ENCODE peak calls at places on chromosome 1, in four cellular contexts. E is omental fat pad, B is brain microvascular endothelial cell, W is neuronal stem cell. X is an unnamed sample.

GRCh38 chr1:154970631-154971340 is at the start of gene SHC1:
- DNase-seq in E (peak; percentile 82), B (peak; percentile 88), W (peak; percentile 83), X (no peak)

GRCh38 chr1:233440952-233441401 is 113.5 kb downstream of the MAP3K21 start:
- DNase-seq in E (no peak), B (peak; percentile 43), W (peak; percentile 57), X (peak; percentile 63)

GRCh38 chr1:199272690-199273089 is 633.9 kb downstream of the PTPRC start:
- DNase-seq in E (no peak), W (no peak), B (peak; percentile 93), X (no peak)

GRCh38 chr1:27568247-27569087 is 35.5 kb downstream of the AHDC1 start:
- DNase-seq in B (no peak), E (peak; percentile 75), W (peak; percentile 91), X (no peak)

GRCh38 chr1:198986041-198986440 is 347.2 kb downstream of the PTPRC start:
- DNase-seq in E (no peak), W (no peak), B (no peak), X (no peak)

GRCh38 chr1:240737761-240738265 is 125.9 kb upstream of the GREM2 start:
- DNase-seq in W (no peak), B (no peak), E (no peak), X (no peak)

GRCh38 chr1:12468323-12468722 is 149.7 kb downstream of the DHRS3 start:
- DNase-seq in E (no peak), W (no peak), B (no peak), X (no peak)

GRCh38 chr1:208980590-208980989 is 602.9 kb upstream of the CAMK1G start:
- DNase-seq in E (no peak), B (no peak), W (no peak), X (no peak)

GRCh38 chr1:227561303-227561702 is 2.1 kb upstream of the ZNF678 start:
- DNase-seq in W (no peak), B (no peak), E (no peak), X (no peak)

GRCh38 chr1:7745783-7746182 is 25.3 kb upstream of the VAMP3 start:
- DNase-seq in B (no peak), W (no peak), E (no peak), X (no peak)

GRCh38 chr1:95685091-95685490 is 451.1 kb downstream of the RWDD3 start:
- DNase-seq in W (no peak), B (no peak), E (no peak), X (no peak)

GRCh38 chr1:31614538-31615005 is 2.9 kb upstream of the HCRTR1 start:
- DNase-seq in E (no peak), W (no peak), B (no peak), X (no peak)

GRCh38 chr1:228884615-228885566 is 149.6 kb downstream of the RHOU start:
- DNase-seq in W (no peak), E (no peak), B (no peak), X (no peak)

GRCh38 chr1:193472838-193473398 is 286.5 kb upstream of the B3GALT2 start:
- DNase-seq in W (no peak), B (no peak), E (no peak), X (no peak)

GRCh38 chr1:197184190-197184589 is 37.7 kb upstream of the ASPM start:
- DNase-seq in B (no peak), E (no peak), W (no peak), X (no peak)

GRCh38 chr1:39839651-39840050 is 43.7 kb downstream of the TRIT1 start:
- DNase-seq in E (no peak), W (no peak), B (no peak), X (no peak)

GRCh38 chr1:94832446-94832845 is 12.3 kb downstream of the SLC44A3 start:
- DNase-seq in W (no peak), B (no peak), E (no peak), X (no peak)

GRCh38 chr1:53246261-53247134 is 8.2 kb upstream of the MAGOH start:
- DNase-seq in E (no peak), W (no peak), B (peak; percentile 63), X (no peak)

GRCh38 chr1:186629341-186629740 is 50.9 kb downstream of the PTGS2 start:
- DNase-seq in E (no peak), B (no peak), W (no peak), X (no peak)

GRCh38 chr1:13911697-13912619 is 212.0 kb downstream of the PRDM2 start:
- DNase-seq in E (no peak), W (no peak), B (no peak), X (no peak)

GRCh38 chr1:36482724-36483388 is at the start of gene CSF3R:
- DNase-seq in B (no peak), E (no peak), W (no peak), X (no peak)

GRCh38 chr1:247367786-247368342 is 36.2 kb upstream of the ZNF496 start:
- DNase-seq in W (no peak), E (no peak), B (peak; percentile 61), X (no peak)

GRCh38 chr1:43503534-43503933 is 27.1 kb upstream of the PTPRF start:
- DNase-seq in E (no peak), W (no peak), B (no peak), X (no peak)

GRCh38 chr1:229204863-229205777 is 65.8 kb upstream of the RAB4A start:
- DNase-seq in E (no peak), W (no peak), B (no peak), X (no peak)